ENCODE peak calls at places on chromosomes 11 and 22, in ten cellular contexts. One of them, this sample, is unnamed.

GRCh38 chr22:42930810-42931420 is 73.8 kb upstream of the ARFGAP3 start:
- DNase-seq in foreskin keratinocyte: peak
- DNase-seq in NCI-H82: no peak
- DNase-seq in GM12892: no peak
- DNase-seq in activated T-cell treated with anti-CD3 and anti-CD28 coated beads for 1 hour: no peak
- DNase-seq in LHCN-M2: peak
- DNase-seq in endothelial cell: no peak
- DNase-seq in HTR-8/SVneo: no peak
- DNase-seq in foreskin fibroblast: peak
- DNase-seq in mammary epithelial cell: peak
- DNase-seq in this sample: no peak

GRCh38 chr11:706439-706956 is 467 bp downstream of the EPS8L2 start:
- DNase-seq in foreskin keratinocyte: peak
- DNase-seq in NCI-H82: no peak
- DNase-seq in mammary epithelial cell: peak
- DNase-seq in HTR-8/SVneo: no peak
- DNase-seq in endothelial cell: no peak
- DNase-seq in activated T-cell treated with anti-CD3 and anti-CD28 coated beads for 1 hour: no peak
- DNase-seq in foreskin fibroblast: peak
- DNase-seq in LHCN-M2: peak
- DNase-seq in GM12892: no peak
- DNase-seq in this sample: no peak

GRCh38 chr11:1241706-1242105 is 18.8 kb downstream of the MUC5B start:
- DNase-seq in LHCN-M2: no peak
- DNase-seq in mammary epithelial cell: no peak
- DNase-seq in GM12892: no peak
- DNase-seq in foreskin fibroblast: no peak
- DNase-seq in NCI-H82: no peak
- DNase-seq in activated T-cell treated with anti-CD3 and anti-CD28 coated beads for 1 hour: no peak
- DNase-seq in HTR-8/SVneo: no peak
- DNase-seq in endothelial cell: no peak
- DNase-seq in foreskin keratinocyte: no peak
- DNase-seq in this sample: no peak

GRCh38 chr22:22452211-22452610 is 56.3 kb downstream of the ZNF280B start:
- DNase-seq in foreskin keratinocyte: no peak
- DNase-seq in endothelial cell: no peak
- DNase-seq in activated T-cell treated with anti-CD3 and anti-CD28 coated beads for 1 hour: no peak
- DNase-seq in mammary epithelial cell: no peak
- DNase-seq in LHCN-M2: no peak
- DNase-seq in NCI-H82: peak
- DNase-seq in HTR-8/SVneo: no peak
- DNase-seq in foreskin fibroblast: no peak
- DNase-seq in GM12892: no peak
- DNase-seq in this sample: no peak

GRCh38 chr11:44923080-44923479 is 27.6 kb downstream of the TP53I11 start:
- DNase-seq in foreskin fibroblast: no peak
- DNase-seq in NCI-H82: no peak
- DNase-seq in activated T-cell treated with anti-CD3 and anti-CD28 coated beads for 1 hour: no peak
- DNase-seq in LHCN-M2: no peak
- DNase-seq in HTR-8/SVneo: no peak
- DNase-seq in foreskin keratinocyte: no peak
- DNase-seq in endothelial cell: no peak
- DNase-seq in mammary epithelial cell: no peak
- DNase-seq in GM12892: no peak
- DNase-seq in this sample: no peak

GRCh38 chr11:32006799-32007388 is 84.0 kb upstream of the RCN1 start:
- DNase-seq in endothelial cell: peak
- DNase-seq in foreskin fibroblast: peak
- DNase-seq in foreskin keratinocyte: peak
- DNase-seq in HTR-8/SVneo: peak
- DNase-seq in NCI-H82: peak
- DNase-seq in GM12892: peak
- DNase-seq in activated T-cell treated with anti-CD3 and anti-CD28 coated beads for 1 hour: no peak
- DNase-seq in LHCN-M2: peak
- DNase-seq in mammary epithelial cell: peak
- DNase-seq in this sample: peak

GRCh38 chr11:45331839-45332485 is 45.8 kb upstream of the SYT13 start:
- DNase-seq in GM12892: no peak
- DNase-seq in foreskin fibroblast: no peak
- DNase-seq in LHCN-M2: peak
- DNase-seq in mammary epithelial cell: no peak
- DNase-seq in foreskin keratinocyte: no peak
- DNase-seq in endothelial cell: no peak
- DNase-seq in activated T-cell treated with anti-CD3 and anti-CD28 coated beads for 1 hour: no peak
- DNase-seq in HTR-8/SVneo: no peak
- DNase-seq in NCI-H82: no peak
- DNase-seq in this sample: no peak

GRCh38 chr22:30310881-30311771 is 15.6 kb downstream of the TBC1D10A start:
- DNase-seq in NCI-H82: no peak
- DNase-seq in HTR-8/SVneo: no peak
- DNase-seq in GM12892: no peak
- DNase-seq in foreskin keratinocyte: no peak
- DNase-seq in LHCN-M2: no peak
- DNase-seq in mammary epithelial cell: peak
- DNase-seq in endothelial cell: no peak
- DNase-seq in foreskin fibroblast: peak
- DNase-seq in activated T-cell treated with anti-CD3 and anti-CD28 coated beads for 1 hour: no peak
- DNase-seq in this sample: no peak

GRCh38 chr11:67389477-67389876 is 2.3 kb upstream of the RAD9A start:
- DNase-seq in GM12892: no peak
- DNase-seq in HTR-8/SVneo: peak
- DNase-seq in activated T-cell treated with anti-CD3 and anti-CD28 coated beads for 1 hour: peak
- DNase-seq in NCI-H82: peak
- DNase-seq in mammary epithelial cell: no peak
- DNase-seq in foreskin fibroblast: peak
- DNase-seq in LHCN-M2: no peak
- DNase-seq in endothelial cell: peak
- DNase-seq in foreskin keratinocyte: no peak
- DNase-seq in this sample: no peak

GRCh38 chr11:72578051-72578450 is 96.2 kb downstream of the PDE2A start:
- DNase-seq in activated T-cell treated with anti-CD3 and anti-CD28 coated beads for 1 hour: no peak
- DNase-seq in GM12892: peak
- DNase-seq in foreskin fibroblast: no peak
- DNase-seq in HTR-8/SVneo: no peak
- DNase-seq in foreskin keratinocyte: no peak
- DNase-seq in mammary epithelial cell: no peak
- DNase-seq in NCI-H82: no peak
- DNase-seq in endothelial cell: no peak
- DNase-seq in LHCN-M2: no peak
- DNase-seq in this sample: no peak

GRCh38 chr11:73325036-73325981 is 17.2 kb downstream of the ARHGEF17 start:
- DNase-seq in foreskin keratinocyte: no peak
- DNase-seq in endothelial cell: no peak
- DNase-seq in HTR-8/SVneo: no peak
- DNase-seq in mammary epithelial cell: no peak
- DNase-seq in LHCN-M2: no peak
- DNase-seq in foreskin fibroblast: peak
- DNase-seq in NCI-H82: peak
- DNase-seq in activated T-cell treated with anti-CD3 and anti-CD28 coated beads for 1 hour: no peak
- DNase-seq in GM12892: peak
- DNase-seq in this sample: peak

GRCh38 chr11:46491661-46492331 is 100.2 kb upstream of the CHRM4 start:
- DNase-seq in HTR-8/SVneo: no peak
- DNase-seq in GM12892: no peak
- DNase-seq in endothelial cell: no peak
- DNase-seq in foreskin keratinocyte: no peak
- DNase-seq in foreskin fibroblast: peak
- DNase-seq in NCI-H82: no peak
- DNase-seq in mammary epithelial cell: no peak
- DNase-seq in activated T-cell treated with anti-CD3 and anti-CD28 coated beads for 1 hour: no peak
- DNase-seq in LHCN-M2: peak
- DNase-seq in this sample: peak

GRCh38 chr11:118015385-118015841 is 29.2 kb downstream of the IL10RA start:
- DNase-seq in GM12892: no peak
- DNase-seq in HTR-8/SVneo: no peak
- DNase-seq in mammary epithelial cell: no peak
- DNase-seq in foreskin fibroblast: no peak
- DNase-seq in foreskin keratinocyte: no peak
- DNase-seq in activated T-cell treated with anti-CD3 and anti-CD28 coated beads for 1 hour: no peak
- DNase-seq in endothelial cell: no peak
- DNase-seq in NCI-H82: no peak
- DNase-seq in LHCN-M2: no peak
- DNase-seq in this sample: no peak

GRCh38 chr22:36546932-36547331 is 18.0 kb upstream of the EIF3D start:
- DNase-seq in mammary epithelial cell: peak
- DNase-seq in NCI-H82: no peak
- DNase-seq in HTR-8/SVneo: peak
- DNase-seq in activated T-cell treated with anti-CD3 and anti-CD28 coated beads for 1 hour: no peak
- DNase-seq in LHCN-M2: peak
- DNase-seq in GM12892: no peak
- DNase-seq in foreskin fibroblast: peak
- DNase-seq in endothelial cell: no peak
- DNase-seq in foreskin keratinocyte: peak
- DNase-seq in this sample: no peak

GRCh38 chr11:73099512-73100266 is 42.4 kb downstream of the FCHSD2 start:
- DNase-seq in HTR-8/SVneo: no peak
- DNase-seq in GM12892: no peak
- DNase-seq in foreskin keratinocyte: no peak
- DNase-seq in LHCN-M2: no peak
- DNase-seq in NCI-H82: no peak
- DNase-seq in mammary epithelial cell: no peak
- DNase-seq in foreskin fibroblast: no peak
- DNase-seq in endothelial cell: no peak
- DNase-seq in activated T-cell treated with anti-CD3 and anti-CD28 coated beads for 1 hour: no peak
- DNase-seq in this sample: no peak

GRCh38 chr22:17726561-17727243 is 47.6 kb downstream of the BID start:
- DNase-seq in LHCN-M2: no peak
- DNase-seq in foreskin fibroblast: peak
- DNase-seq in GM12892: no peak
- DNase-seq in mammary epithelial cell: no peak
- DNase-seq in HTR-8/SVneo: no peak
- DNase-seq in NCI-H82: no peak
- DNase-seq in foreskin keratinocyte: peak
- DNase-seq in endothelial cell: no peak
- DNase-seq in activated T-cell treated with anti-CD3 and anti-CD28 coated beads for 1 hour: no peak
- DNase-seq in this sample: no peak

GRCh38 chr11:88555829-88556202 is 218.3 kb upstream of the CTSC start:
- DNase-seq in activated T-cell treated with anti-CD3 and anti-CD28 coated beads for 1 hour: no peak
- DNase-seq in foreskin keratinocyte: no peak
- DNase-seq in mammary epithelial cell: peak
- DNase-seq in NCI-H82: no peak
- DNase-seq in HTR-8/SVneo: no peak
- DNase-seq in endothelial cell: no peak
- DNase-seq in foreskin fibroblast: peak
- DNase-seq in GM12892: no peak
- DNase-seq in LHCN-M2: peak
- DNase-seq in this sample: no peak

GRCh38 chr11:14093065-14093464 is 130.5 kb downstream of the SPON1 start:
- DNase-seq in foreskin keratinocyte: peak
- DNase-seq in LHCN-M2: no peak
- DNase-seq in activated T-cell treated with anti-CD3 and anti-CD28 coated beads for 1 hour: no peak
- DNase-seq in endothelial cell: no peak
- DNase-seq in mammary epithelial cell: peak
- DNase-seq in foreskin fibroblast: no peak
- DNase-seq in GM12892: no peak
- DNase-seq in NCI-H82: no peak
- DNase-seq in HTR-8/SVneo: no peak
- DNase-seq in this sample: no peak

GRCh38 chr11:95780544-95780943 is 9.0 kb downstream of the FAM76B start:
- DNase-seq in HTR-8/SVneo: no peak
- DNase-seq in NCI-H82: no peak
- DNase-seq in foreskin keratinocyte: no peak
- DNase-seq in endothelial cell: no peak
- DNase-seq in activated T-cell treated with anti-CD3 and anti-CD28 coated beads for 1 hour: no peak
- DNase-seq in LHCN-M2: no peak
- DNase-seq in mammary epithelial cell: no peak
- DNase-seq in GM12892: no peak
- DNase-seq in foreskin fibroblast: no peak
- DNase-seq in this sample: no peak

GRCh38 chr11:34351687-34352469 is 5.9 kb downstream of the ABTB2 start:
- DNase-seq in NCI-H82: no peak
- DNase-seq in mammary epithelial cell: no peak
- DNase-seq in foreskin keratinocyte: no peak
- DNase-seq in activated T-cell treated with anti-CD3 and anti-CD28 coated beads for 1 hour: no peak
- DNase-seq in HTR-8/SVneo: no peak
- DNase-seq in endothelial cell: no peak
- DNase-seq in foreskin fibroblast: no peak
- DNase-seq in GM12892: peak
- DNase-seq in LHCN-M2: no peak
- DNase-seq in this sample: no peak

GRCh38 chr11:65931773-65932557 is 12.7 kb downstream of the DRAP1 start:
- DNase-seq in foreskin fibroblast: peak
- DNase-seq in mammary epithelial cell: no peak
- DNase-seq in NCI-H82: no peak
- DNase-seq in foreskin keratinocyte: no peak
- DNase-seq in LHCN-M2: no peak
- DNase-seq in activated T-cell treated with anti-CD3 and anti-CD28 coated beads for 1 hour: no peak
- DNase-seq in endothelial cell: no peak
- DNase-seq in GM12892: no peak
- DNase-seq in HTR-8/SVneo: no peak
- DNase-seq in this sample: no peak

GRCh38 chr11:10331548-10332289 is 26.8 kb downstream of the ADM start:
- DNase-seq in foreskin fibroblast: peak
- DNase-seq in foreskin keratinocyte: no peak
- DNase-seq in LHCN-M2: no peak
- DNase-seq in GM12892: no peak
- DNase-seq in endothelial cell: no peak
- DNase-seq in NCI-H82: peak
- DNase-seq in mammary epithelial cell: no peak
- DNase-seq in activated T-cell treated with anti-CD3 and anti-CD28 coated beads for 1 hour: no peak
- DNase-seq in HTR-8/SVneo: no peak
- DNase-seq in this sample: no peak

GRCh38 chr22:27405672-27406388 is 395.7 kb downstream of the MN1 start:
- DNase-seq in foreskin fibroblast: peak
- DNase-seq in foreskin keratinocyte: peak
- DNase-seq in HTR-8/SVneo: peak
- DNase-seq in activated T-cell treated with anti-CD3 and anti-CD28 coated beads for 1 hour: no peak
- DNase-seq in endothelial cell: peak
- DNase-seq in NCI-H82: peak
- DNase-seq in GM12892: peak
- DNase-seq in mammary epithelial cell: peak
- DNase-seq in LHCN-M2: no peak
- DNase-seq in this sample: peak

GRCh38 chr22:47174671-47175111 is 412.2 kb downstream of the TBC1D22A start:
- DNase-seq in NCI-H82: no peak
- DNase-seq in foreskin fibroblast: no peak
- DNase-seq in mammary epithelial cell: no peak
- DNase-seq in activated T-cell treated with anti-CD3 and anti-CD28 coated beads for 1 hour: no peak
- DNase-seq in HTR-8/SVneo: no peak
- DNase-seq in GM12892: no peak
- DNase-seq in endothelial cell: no peak
- DNase-seq in foreskin keratinocyte: no peak
- DNase-seq in LHCN-M2: no peak
- DNase-seq in this sample: no peak

GRCh38 chr11:123020968-123021367 is 39.3 kb upstream of the BSX start:
- DNase-seq in LHCN-M2: peak
- DNase-seq in endothelial cell: peak
- DNase-seq in foreskin keratinocyte: peak
- DNase-seq in activated T-cell treated with anti-CD3 and anti-CD28 coated beads for 1 hour: peak
- DNase-seq in HTR-8/SVneo: peak
- DNase-seq in GM12892: peak
- DNase-seq in foreskin fibroblast: peak
- DNase-seq in mammary epithelial cell: peak
- DNase-seq in NCI-H82: peak
- DNase-seq in this sample: peak

GRCh38 chr11:14980854-14981253 is 8.7 kb upstream of the CALCA start:
- DNase-seq in mammary epithelial cell: peak
- DNase-seq in foreskin keratinocyte: peak
- DNase-seq in GM12892: no peak
- DNase-seq in LHCN-M2: peak
- DNase-seq in NCI-H82: peak
- DNase-seq in foreskin fibroblast: peak
- DNase-seq in endothelial cell: no peak
- DNase-seq in activated T-cell treated with anti-CD3 and anti-CD28 coated beads for 1 hour: no peak
- DNase-seq in HTR-8/SVneo: no peak
- DNase-seq in this sample: no peak

GRCh38 chr11:114208371-114208770 is 87.8 kb upstream of the NNMT start:
- DNase-seq in mammary epithelial cell: no peak
- DNase-seq in HTR-8/SVneo: no peak
- DNase-seq in endothelial cell: no peak
- DNase-seq in activated T-cell treated with anti-CD3 and anti-CD28 coated beads for 1 hour: peak
- DNase-seq in foreskin fibroblast: no peak
- DNase-seq in NCI-H82: no peak
- DNase-seq in GM12892: no peak
- DNase-seq in LHCN-M2: no peak
- DNase-seq in foreskin keratinocyte: no peak
- DNase-seq in this sample: no peak

GRCh38 chr22:39282642-39283311 is 36.6 kb downstream of the RPL3 start:
- DNase-seq in activated T-cell treated with anti-CD3 and anti-CD28 coated beads for 1 hour: no peak
- DNase-seq in endothelial cell: no peak
- DNase-seq in NCI-H82: no peak
- DNase-seq in foreskin keratinocyte: no peak
- DNase-seq in foreskin fibroblast: no peak
- DNase-seq in GM12892: no peak
- DNase-seq in LHCN-M2: peak
- DNase-seq in HTR-8/SVneo: peak
- DNase-seq in mammary epithelial cell: no peak
- DNase-seq in this sample: no peak